ENCODE peak calls at places on chromosomes 11 and 22, in seven cellular contexts. I, J, N, K, X, C and L are unnamed samples.
A peak's percentile ranks its signal among the peaks of the same experiment; 100 is the strongest.

GRCh38 chr11:130150790-130151189 is 8.8 kb upstream of the ST14 start:
- DNase-seq in I (no peak), J (no peak), N (no peak), K (no peak), X (no peak), C (no peak), L (no peak)

GRCh38 chr22:28792491-28793383 is 7.6 kb downstream of the XBP1 start:
- DNase-seq in I (no peak), J (no peak), N (no peak), K (no peak), X (no peak), C (no peak), L (no peak)

GRCh38 chr11:60880635-60881282 is 13.4 kb downstream of the ZP1 start:
- DNase-seq in I (peak; percentile 96), J (no peak), N (no peak), K (no peak), X (no peak), C (no peak), L (no peak)

GRCh38 chr11:11230802-11231562 is 122.1 kb downstream of the CSNK2A3 start:
- DNase-seq in I (peak; percentile 4), J (peak; percentile 6), N (peak; percentile 37), K (peak; percentile 36), X (peak; percentile 59), C (no peak), L (no peak)

GRCh38 chr11:80194625-80195024 is 753.8 kb upstream of the TENM4 start:
- DNase-seq in I (no peak), J (no peak), N (no peak), K (no peak), X (no peak), C (no peak), L (no peak)

GRCh38 chr11:118996926-118997626 is 862 bp upstream of the CENATAC start:
- DNase-seq in I (peak; percentile 48), J (no peak), N (peak; percentile 56), K (peak; percentile 66), X (peak; percentile 23), C (no peak), L (no peak)

GRCh38 chr11:124297921-124298320 is 15.8 kb downstream of the OR8D1 start:
- DNase-seq in I (no peak), J (no peak), N (no peak), K (no peak), X (no peak), C (no peak), L (no peak)

GRCh38 chr22:50244420-50245213 is at the start of gene TUBGCP6:
- DNase-seq in I (peak; percentile 84), J (peak; percentile 83), N (peak; percentile 63), K (peak; percentile 94), X (peak; percentile 53), C (peak; percentile 39), L (peak; percentile 68)

GRCh38 chr11:117588166-117588810 is 208.7 kb downstream of the DSCAML1 start:
- DNase-seq in I (no peak), J (no peak), N (no peak), K (no peak), X (no peak), C (no peak), L (no peak)

GRCh38 chr11:67271548-67272284 is 5.4 kb downstream of the GRK2 start:
- DNase-seq in I (no peak), J (no peak), N (no peak), K (no peak), X (peak; percentile 39), C (no peak), L (no peak)

GRCh38 chr22:35651085-35651484 is 2.8 kb downstream of the APOL6 start:
- DNase-seq in I (no peak), J (no peak), N (no peak), K (no peak), X (no peak), C (no peak), L (no peak)

GRCh38 chr11:68206211-68206610 is 6.9 kb downstream of the KMT5B start:
- DNase-seq in I (peak; percentile 74), J (peak; percentile 53), N (peak; percentile 34), K (peak; percentile 64), X (no peak), C (no peak), L (peak; percentile 39)

GRCh38 chr22:36225333-36225922 is 13.9 kb downstream of the APOL2 start:
- DNase-seq in I (no peak), J (no peak), N (no peak), K (no peak), X (no peak), C (no peak), L (no peak)

GRCh38 chr11:75719639-75720239 is 2.1 kb downstream of the MOGAT2 start:
- DNase-seq in I (peak; percentile 73), J (no peak), N (no peak), K (no peak), X (no peak), C (no peak), L (no peak)

GRCh38 chr11:75721852-75722668 is 4.4 kb downstream of the MOGAT2 start:
- DNase-seq in I (peak; percentile 42), J (no peak), N (no peak), K (no peak), X (no peak), C (no peak), L (no peak)

GRCh38 chr11:75720639-75721038 is 3.0 kb downstream of the MOGAT2 start:
- DNase-seq in I (no peak), J (no peak), N (no peak), K (no peak), X (no peak), C (no peak), L (no peak)

GRCh38 chr11:75725552-75726320 is 8.1 kb downstream of the MOGAT2 start:
- DNase-seq in I (no peak), J (no peak), N (no peak), K (peak; percentile 33), X (no peak), C (no peak), L (no peak)

DNA sequence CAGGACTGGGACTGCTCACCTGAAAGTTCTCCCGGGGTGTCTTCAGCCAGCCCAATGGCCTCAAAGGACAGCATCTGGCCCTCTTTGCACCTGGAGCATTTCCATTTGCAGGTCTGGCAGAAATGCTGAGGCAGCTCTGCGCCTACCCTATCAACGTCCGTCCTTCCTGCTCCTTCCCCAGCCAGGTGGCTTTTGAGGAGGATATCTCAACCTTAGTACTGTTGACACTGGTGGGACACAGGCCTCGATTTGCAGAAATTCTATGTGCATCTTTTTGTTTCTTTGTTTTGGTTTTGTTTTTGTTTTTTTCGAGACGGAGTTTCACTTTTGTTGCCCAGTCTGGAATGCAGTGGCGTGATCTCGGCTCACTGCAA is 5.0 kb downstream of the MOGAT2 start:
- DNase-seq in I (no peak), J (no peak), N (no peak), K (no peak), X (no peak), C (no peak), L (no peak)
- H3K9ac ChIP-seq in I (peak overlapping the region; percentile 70), J (no peak overlapping the region), N (no peak overlapping the region), K (no peak overlapping the region), X (no peak overlapping the region), C (no peak overlapping the region), L (no peak overlapping the region)

DNA sequence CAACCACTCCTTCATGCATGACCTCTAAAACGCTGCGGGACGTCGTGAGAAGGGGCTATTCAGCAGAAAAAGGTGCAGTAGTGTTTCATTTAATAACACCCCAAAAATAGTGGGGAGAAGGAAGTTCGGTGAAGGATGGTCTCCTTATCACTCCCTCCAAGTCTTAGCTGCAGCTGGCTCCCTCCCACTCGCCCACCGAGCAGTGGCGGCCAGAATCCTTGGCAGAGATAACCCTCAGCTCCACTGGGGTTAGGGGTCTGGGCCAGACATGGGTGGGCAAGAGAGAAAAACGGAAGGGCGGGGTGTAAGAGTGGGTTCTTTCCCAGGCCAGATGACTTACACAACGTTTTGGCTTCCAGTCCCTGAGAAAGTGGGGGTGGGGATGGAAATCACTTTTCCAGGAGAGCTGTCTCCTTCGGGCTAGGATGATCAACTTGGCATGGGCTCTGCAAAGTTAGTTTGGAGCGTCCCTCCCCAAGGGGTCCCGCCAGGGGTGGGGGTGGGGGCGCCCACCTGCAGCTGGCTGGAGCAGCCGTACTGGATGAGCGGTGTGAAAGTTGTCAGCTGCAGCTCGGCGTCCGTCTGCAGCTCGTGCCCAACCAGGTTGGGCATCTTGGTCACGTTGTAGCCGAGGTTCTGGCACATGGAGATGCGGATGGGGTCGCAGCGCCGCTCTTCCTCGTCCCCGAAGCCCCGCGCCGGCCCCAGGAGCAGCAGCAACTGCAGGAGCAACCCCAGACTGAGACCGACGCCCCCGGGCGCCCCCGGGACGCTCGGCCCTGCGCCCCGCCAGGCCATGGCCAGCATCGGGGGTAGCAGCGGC is 696 bp downstream of the FZD4 start:
- DNase-seq in I (no peak), J (no peak), N (peak; percentile 21), K (peak; percentile 71), X (no peak), C (no peak), L (no peak)
- TF ChIP-seq YY1 in I (no peak), J (no peak), N (no peak), K (no peak), X (no peak), C (no peak), L (no peak)

GRCh38 chr11:14634813-14635212 is 8.8 kb upstream of the PDE3B start:
- DNase-seq in I (no peak), J (no peak), N (no peak), K (no peak), X (no peak), C (no peak), L (no peak)

GRCh38 chr11:14638561-14638960 is 5.0 kb upstream of the PDE3B start:
- DNase-seq in I (no peak), J (no peak), N (no peak), K (no peak), X (no peak), C (no peak), L (no peak)

GRCh38 chr11:14636119-14636518 is 7.5 kb upstream of the PDE3B start:
- DNase-seq in I (no peak), J (no peak), N (no peak), K (no peak), X (no peak), C (no peak), L (no peak)

GRCh38 chr11:14635559-14635958 is 8.0 kb upstream of the PDE3B start:
- DNase-seq in I (no peak), J (no peak), N (no peak), K (no peak), X (no peak), C (no peak), L (no peak)

DNA sequence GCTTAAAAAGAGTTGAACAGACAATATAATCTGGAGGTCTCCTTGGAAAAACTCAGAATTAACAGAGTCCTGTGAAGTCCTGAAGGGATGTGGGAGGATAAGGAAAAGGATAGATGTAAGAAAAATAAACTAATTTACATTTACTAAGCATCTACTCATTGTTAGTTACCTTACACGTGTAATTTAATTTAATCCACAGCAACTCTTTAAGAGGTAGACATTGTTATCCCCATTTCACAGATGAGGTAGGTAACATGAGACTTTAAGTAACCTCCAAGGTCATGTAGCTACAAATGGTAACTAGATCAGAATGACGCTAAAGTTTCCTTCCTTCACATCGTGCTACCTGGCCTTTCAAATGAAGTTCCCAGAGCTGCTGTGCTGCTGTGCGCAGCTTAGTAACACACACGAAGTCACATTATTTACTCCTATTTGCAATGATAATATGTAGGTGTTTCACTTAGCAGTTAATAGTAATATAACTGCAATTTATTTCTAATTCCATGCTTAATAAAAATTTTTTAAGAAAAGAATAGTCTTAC is 5.7 kb upstream of the PDE3B start:
- DNase-seq in I (no peak), J (no peak), N (no peak), K (no peak), X (no peak), C (no peak), L (no peak)
- H3K9ac ChIP-seq in I (no peak overlapping the region), J (no peak overlapping the region), N (no peak overlapping the region), K (no peak overlapping the region), X (no peak overlapping the region), C (no peak overlapping the region), L (no peak overlapping the region)

GRCh38 chr22:25346859-25347751 is 127.7 kb downstream of the CRYBB2 start:
- DNase-seq in I (no peak), J (no peak), N (no peak), K (no peak), X (no peak), C (no peak), L (no peak)
- TF ChIP-seq YY1 in I (no peak), J (no peak), N (no peak), K (no peak), X (no peak), C (no peak), L (no peak)